ENCODE peak calls at places on chromosome 9, in nine cellular contexts. P is heart left ventricle; X is psoas muscle; J is fibroblast of pulmonary artery; W is A549; O is A673; A is HFFc6; M is heart right ventricle; H is CD4-positive, alpha-beta T cell. S is an unnamed sample.

GRCh38 chr9:81373294-81373693 is 316.1 kb downstream of the TLE1 start:
- DNase-seq in P (peak; percentile 56), M (peak; percentile 77), O (no peak), A (no peak), X (no peak), J (no peak), W (no peak), H (no peak), S (no peak)

GRCh38 chr9:89508951-89509607 is 11.2 kb upstream of the SEMA4D start:
- DNase-seq in J (no peak), X (no peak), M (no peak), H (no peak), A (no peak), O (no peak), W (no peak), P (no peak), S (no peak)

GRCh38 chr9:108434502-108434901 is 421.3 kb downstream of the ACTL7B start:
- DNase-seq in H (no peak), X (no peak), O (no peak), M (no peak), P (no peak), W (no peak), A (no peak), J (no peak), S (no peak)

GRCh38 chr9:88028338-88028737 is 54.0 kb upstream of the CDK20 start:
- DNase-seq in P (no peak), X (no peak), J (no peak), O (no peak), M (no peak), H (no peak), A (no peak), W (no peak), S (no peak)

GRCh38 chr9:78899006-78899405 is 602.1 kb downstream of the PSAT1 start:
- DNase-seq in A (no peak), H (no peak), J (no peak), O (no peak), M (no peak), P (no peak), X (no peak), W (no peak), S (no peak)

GRCh38 chr9:25226901-25227686 is 451.1 kb downstream of the TUSC1 start:
- DNase-seq in H (no peak), W (no peak), M (no peak), J (no peak), O (no peak), P (no peak), A (no peak), X (no peak), S (no peak)

GRCh38 chr9:34603610-34604231 is 8.2 kb downstream of the RPP25L start:
- DNase-seq in X (peak; percentile 82), O (peak; percentile 88), H (peak; percentile 78), W (peak; percentile 94), A (peak; percentile 60), J (peak; percentile 79), M (peak; percentile 78), P (peak; percentile 84), S (peak; percentile 87)

GRCh38 chr9:123678878-123679329 is 251.0 kb downstream of the DENND1A start:
- DNase-seq in J (no peak), P (no peak), H (no peak), W (no peak), X (no peak), A (no peak), O (no peak), M (no peak), S (no peak)

GRCh38 chr9:27019589-27019988 is 14.1 kb upstream of the LRRC19 start:
- DNase-seq in O (no peak), A (peak; percentile 27), W (no peak), H (no peak), M (no peak), X (no peak), J (peak; percentile 32), P (no peak), S (no peak)

GRCh38 chr9:114156311-114156657 is 947 bp downstream of the COL27A1 start:
- DNase-seq in P (no peak), A (peak; percentile 30), X (no peak), H (no peak), W (no peak), J (peak; percentile 42), O (no peak), M (no peak), S (no peak)

GRCh38 chr9:129794549-129794948 is 8.4 kb upstream of the TOR1B start:
- DNase-seq in J (no peak), M (no peak), W (no peak), O (no peak), A (no peak), X (no peak), H (no peak), P (no peak), S (no peak)

GRCh38 chr9:98885575-98886292 is 58.0 kb upstream of the COL15A1 start:
- DNase-seq in M (no peak), H (no peak), W (no peak), X (no peak), J (no peak), P (no peak), A (no peak), O (no peak), S (no peak)

GRCh38 chr9:112699230-112699629 is 18.7 kb downstream of the INIP start:
- DNase-seq in H (no peak), J (no peak), X (no peak), W (no peak), P (no peak), O (no peak), A (no peak), M (no peak), S (peak; percentile 32)

GRCh38 chr9:127154390-127155191 is 32.2 kb upstream of the ANGPTL2 start:
- DNase-seq in J (peak; percentile 79), H (no peak), W (no peak), A (peak; percentile 19), O (no peak), P (peak; percentile 73), X (peak; percentile 71), M (peak; percentile 84), S (peak; percentile 64)

GRCh38 chr9:87336407-87336806 is 161.3 kb upstream of the DAPK1 start:
- DNase-seq in P (no peak), W (peak; percentile 13), J (peak; percentile 39), X (no peak), A (peak; percentile 22), O (peak; percentile 89), H (no peak), M (no peak), S (peak; percentile 30)

GRCh38 chr9:79617395-79617794 is 45.6 kb downstream of the TLE4 start:
- DNase-seq in A (no peak), P (no peak), O (no peak), X (no peak), W (no peak), H (no peak), J (peak; percentile 80), M (peak; percentile 22), S (no peak)

GRCh38 chr9:113317777-113318176 is 14.6 kb upstream of the RNF183 start:
- DNase-seq in H (no peak), X (no peak), P (no peak), A (no peak), W (no peak), M (no peak), J (peak; percentile 26), O (peak; percentile 23), S (no peak)

GRCh38 chr9:34253460-34253837 is 74.6 kb downstream of the UBAP1 start:
- DNase-seq in H (no peak), P (peak; percentile 68), J (peak; percentile 69), A (peak; percentile 51), O (no peak), X (no peak), M (peak; percentile 79), W (no peak), S (no peak)

GRCh38 chr9:109317979-109318671 is 2.7 kb downstream of the EPB41L4B start:
- DNase-seq in J (no peak), A (no peak), M (no peak), O (no peak), X (no peak), W (no peak), H (no peak), P (no peak), S (no peak)

DNA sequence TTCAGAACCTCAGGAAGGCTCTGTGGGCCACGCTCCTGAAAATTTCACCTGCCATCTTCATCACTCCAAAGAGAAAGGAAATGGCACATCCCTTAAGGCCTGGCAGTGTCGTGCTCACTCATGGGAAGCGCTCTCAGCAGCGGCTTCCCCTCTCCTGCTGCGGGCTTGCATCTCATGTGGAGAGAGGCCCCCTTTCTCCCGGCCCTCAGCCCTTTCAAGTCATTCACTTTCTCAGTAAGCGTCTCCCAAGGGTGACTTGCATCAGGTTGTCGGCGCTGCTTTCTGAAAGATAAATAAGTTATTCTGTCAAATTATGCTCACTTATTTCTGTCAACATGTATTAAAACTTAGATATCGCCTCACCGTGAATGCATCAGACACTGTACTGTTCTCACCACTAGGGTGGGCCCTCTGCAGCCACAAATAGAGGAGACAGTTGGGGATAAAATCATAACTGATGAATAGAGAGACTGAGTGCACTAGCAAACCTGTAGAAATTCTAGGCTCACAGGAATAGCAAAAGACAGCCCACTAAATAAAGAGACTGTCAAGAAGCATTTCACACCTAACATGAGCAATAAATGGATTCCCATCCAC is 174.6 kb downstream of the RFK start:
- DNase-seq in P (no peak), M (no peak), X (no peak), W (no peak), A (no peak), H (no peak), O (no peak), J (peak; percentile 44), S (no peak)
- TF ChIP-seq CTCF in P (peak; percentile 38), M (no peak), X (no peak), W (peak; percentile 17), A (peak; percentile 26), H (no peak), O (peak; percentile 45), J (peak; percentile 59), S (no peak)

GRCh38 chr9:72753261-72753893 is 199.5 kb downstream of the ALDH1A1 start:
- DNase-seq in J (peak; percentile 43), H (no peak), M (no peak), W (peak; percentile 13), P (no peak), X (no peak), A (peak; percentile 20), O (peak; percentile 5), S (no peak)
- TF ChIP-seq CTCF in J (peak; percentile 46), H (no peak), M (no peak), W (peak; percentile 65), P (peak; percentile 11), X (peak; percentile 29), A (peak; percentile 69), O (peak; percentile 40), S (no peak)

DNA sequence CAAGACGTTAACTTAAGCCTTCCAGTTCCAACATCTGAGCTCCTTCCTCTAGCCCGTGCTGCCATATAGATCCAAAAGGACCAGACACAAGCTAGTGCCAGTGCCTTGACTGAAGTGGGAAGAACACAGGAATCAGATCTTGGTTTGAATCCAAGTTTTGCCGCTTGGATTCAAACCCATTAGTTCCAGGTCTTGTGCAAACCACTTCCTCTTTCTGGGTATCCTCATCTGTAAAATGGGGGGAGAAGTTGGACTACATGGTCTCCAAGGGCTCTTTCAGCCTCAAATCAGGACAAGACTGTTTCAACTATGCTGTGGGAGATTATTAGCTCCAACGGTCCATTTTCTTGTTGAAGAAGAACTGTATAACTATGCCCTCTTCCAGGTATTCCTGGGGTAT is 32.6 kb downstream of the TTLL11 start:
- DNase-seq in X (no peak), W (no peak), M (no peak), O (no peak), J (no peak), A (no peak), H (no peak), P (no peak), S (no peak)
- TF ChIP-seq CTCF in X (no peak), W (no peak), M (no peak), O (no peak), J (no peak), A (no peak), H (no peak), P (no peak), S (no peak)

GRCh38 chr9:32565967-32566366 is 7.0 kb downstream of the NDUFB6 start:
- DNase-seq in P (no peak), W (no peak), M (no peak), X (no peak), J (no peak), O (no peak), A (no peak), H (no peak), S (no peak)
- TF ChIP-seq CTCF in P (no peak), W (no peak), M (no peak), X (no peak), J (no peak), O (no peak), A (no peak), H (no peak), S (no peak)